ENCODE peak calls at places on chromosomes 4 and X, in five cellular contexts. H is neural progenitor cell, I is IMR-90, A is MM.1S, W is fibroblast of lung. D is an unnamed sample.

GRCh38 chr4:15025693-15026092 is 23.4 kb downstream of the CPEB2 start:
- DNase-seq in H (no peak), W (no peak), A (no peak), I (no peak), D (no peak)

GRCh38 chr4:142809559-142809958 is 36.5 kb downstream of the INPP4B start:
- DNase-seq in A (no peak), W (no peak), H (no peak), I (peak; percentile 42), D (no peak)

GRCh38 chrX:70482300-70482699 is 37.7 kb downstream of the DLG3 start:
- DNase-seq in A (no peak), I (no peak), H (no peak), W (no peak), D (no peak)

GRCh38 chr4:174215936-174216699 is 67.3 kb downstream of the FBXO8 start:
- DNase-seq in A (no peak), I (no peak), H (peak; percentile 61), W (no peak), D (no peak)

GRCh38 chrX:1212532-1212931 is at the start of gene CRLF2:
- DNase-seq in H (no peak), A (peak; percentile 37), W (no peak), I (no peak), D (no peak)

GRCh38 chr4:150149381-150149780 is 71.1 kb downstream of the DCLK2 start:
- DNase-seq in W (peak; percentile 67), A (no peak), I (no peak), H (no peak), D (no peak)

GRCh38 chr4:82360298-82361177 is 13.3 kb downstream of the HNRNPD start:
- DNase-seq in H (peak; percentile 67), A (peak; percentile 24), W (no peak), I (peak; percentile 29), D (no peak)

GRCh38 chrX:1118572-1119199 is 93.8 kb downstream of the CRLF2 start:
- DNase-seq in A (peak; percentile 8), W (no peak), H (no peak), I (no peak), D (no peak)

GRCh38 chr4:88610771-88611170 is 18.5 kb downstream of the HERC3 start:
- DNase-seq in H (no peak), A (no peak), I (peak; percentile 31), W (peak; percentile 90), D (no peak)

GRCh38 chrX:9853307-9853706 is 67.1 kb downstream of the SHROOM2 start:
- DNase-seq in I (no peak), A (no peak), W (no peak), H (no peak), D (no peak)

GRCh38 chr4:163164591-163164990 is 2.1 kb downstream of the NAF1 start:
- DNase-seq in I (no peak), W (peak; percentile 61), H (no peak), A (no peak), D (no peak)

GRCh38 chr4:99417125-99417524 is 18.0 kb downstream of the ADH7 start:
- DNase-seq in A (no peak), W (no peak), I (no peak), H (no peak), D (no peak)

GRCh38 chr4:10575414-10575813 is 109.2 kb downstream of the CLNK start:
- DNase-seq in W (no peak), A (no peak), H (no peak), I (no peak), D (no peak)

GRCh38 chr4:52107336-52107735 is 56.2 kb downstream of the SPATA18 start:
- DNase-seq in A (no peak), W (peak; percentile 70), H (no peak), I (no peak), D (no peak)

GRCh38 chrX:100350704-100351489 is 59.2 kb downstream of the PCDH19 start:
- DNase-seq in A (no peak), W (no peak), H (no peak), I (no peak), D (no peak)

GRCh38 chr4:41362647-41363383 is 106.1 kb downstream of the UCHL1 start:
- DNase-seq in W (peak; percentile 41), H (peak; percentile 65), A (no peak), I (no peak), D (no peak)

GRCh38 chr4:140223056-140223810 is 69.2 kb upstream of the MAML3 start:
- DNase-seq in W (peak; percentile 60), H (no peak), I (peak; percentile 81), A (no peak), D (no peak)

GRCh38 chr4:95506264-95506663 is 42.5 kb downstream of the UNC5C start:
- DNase-seq in I (peak; percentile 12), H (no peak), W (peak; percentile 94), A (no peak), D (no peak)

GRCh38 chrX:68571292-68572256 is 72.7 kb downstream of the YIPF6 start:
- DNase-seq in H (no peak), A (no peak), I (peak; percentile 80), W (peak; percentile 82), D (no peak)

GRCh38 chr4:173524218-173525117 is 5.6 kb downstream of the HAND2 start:
- DNase-seq in H (no peak), I (no peak), W (no peak), A (no peak), D (no peak)

GRCh38 chrX:40102393-40103381 is 4.9 kb upstream of the BCOR start:
- DNase-seq in H (peak; percentile 65), A (no peak), W (no peak), I (no peak), D (no peak)

GRCh38 chr4:144710526-144710912 is 64.6 kb downstream of the HHIP start:
- DNase-seq in A (no peak), H (no peak), W (no peak), I (no peak), D (no peak)

GRCh38 chr4:158825443-158826036 is 56.7 kb downstream of the FNIP2 start:
- DNase-seq in I (no peak), H (no peak), W (no peak), A (no peak), D (no peak)

GRCh38 chr4:158827475-158828085 is 58.8 kb downstream of the FNIP2 start:
- DNase-seq in I (no peak), W (no peak), A (no peak), H (no peak), D (no peak)

GRCh38 chr4:158826057-158826456 is 57.2 kb downstream of the FNIP2 start:
- DNase-seq in H (no peak), I (peak; percentile 26), W (peak; percentile 50), A (peak; percentile 82), D (no peak)

GRCh38 chr4:158824425-158825274 is 55.8 kb downstream of the FNIP2 start:
- DNase-seq in W (peak; percentile 89), A (no peak), H (no peak), I (peak; percentile 17), D (no peak)

DNA sequence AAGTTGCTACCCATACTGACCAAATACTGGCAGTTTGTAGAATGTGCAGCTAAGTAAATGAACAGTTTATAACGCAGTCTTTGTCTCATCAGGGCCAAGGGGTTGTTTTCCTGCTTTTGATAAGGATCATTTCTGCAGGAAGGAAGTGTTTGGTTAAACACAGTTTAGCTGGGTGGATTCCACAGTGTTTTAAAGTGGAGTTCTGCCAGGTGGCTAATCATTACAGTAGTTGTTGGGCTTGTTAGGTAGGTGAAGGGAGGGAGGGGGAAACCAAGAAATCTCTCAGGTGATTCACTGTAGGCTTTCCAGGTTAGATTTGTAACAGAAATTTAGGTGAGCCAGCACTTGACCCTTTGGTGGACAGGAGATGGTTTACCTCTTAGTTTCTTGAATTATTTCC is 58.1 kb downstream of the FNIP2 start:
- DNase-seq in I (no peak), W (peak; percentile 44), A (no peak), H (no peak), D (peak; percentile 86)
- H3K9ac ChIP-seq in I (no peak overlapping the region), W (no peak overlapping the region), A (no peak overlapping the region), H (no peak overlapping the region), D (no peak overlapping the region)

DNA sequence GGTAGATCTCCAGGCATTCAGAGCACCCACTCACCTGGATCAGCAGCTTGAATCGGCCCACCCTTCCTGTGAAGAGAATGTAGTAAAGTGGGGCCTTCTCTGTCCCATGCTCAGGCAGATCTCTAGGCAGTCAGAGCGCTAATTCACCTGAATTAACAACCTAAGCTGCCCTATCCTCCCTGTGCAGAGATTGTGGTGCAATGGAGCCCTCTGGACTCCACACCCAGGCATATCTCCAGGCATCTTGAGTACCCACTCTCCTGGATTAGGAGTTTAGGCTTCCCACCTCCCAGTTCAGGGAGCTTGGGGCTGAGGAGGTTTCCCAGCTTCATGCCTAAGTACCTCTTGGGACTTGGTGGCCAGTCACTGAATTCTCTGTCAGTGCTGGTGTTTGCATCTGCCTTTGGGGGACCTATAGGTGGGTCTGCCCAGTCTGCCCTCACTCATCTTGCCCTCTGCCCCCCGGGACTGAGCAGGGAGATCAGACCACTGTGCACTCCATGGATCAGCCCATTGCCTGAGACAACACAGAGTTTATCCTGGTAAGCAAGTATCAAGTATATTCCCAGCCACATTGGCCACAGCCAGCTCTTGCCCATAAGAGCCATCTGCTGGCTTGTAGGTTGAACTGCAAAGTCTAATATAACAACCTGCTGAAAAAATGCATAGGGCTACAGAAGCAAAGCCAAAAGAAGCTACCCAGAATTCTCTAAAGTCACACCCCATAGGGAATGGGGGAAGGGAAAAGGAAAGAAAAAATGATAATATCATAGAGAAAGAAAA is 372.9 kb downstream of the KLHL13 start:
- DNase-seq in W (no peak), A (peak; percentile 20), H (peak; percentile 40), I (peak; percentile 1), D (no peak)
- TF ChIP-seq CTCF in W (no peak), A (peak; percentile 38), H (peak; percentile 49), I (peak; percentile 19), D (peak; percentile 20)

GRCh38 chrX:123072686-123073385 is 111.2 kb upstream of the GRIA3 start:
- DNase-seq in I (no peak), H (no peak), W (no peak), A (no peak), D (no peak)
- H3K4me3 ChIP-seq in I (no peak overlapping the region), H (no peak overlapping the region), W (no peak overlapping the region), A (no peak overlapping the region), D (no peak overlapping the region)

DNA sequence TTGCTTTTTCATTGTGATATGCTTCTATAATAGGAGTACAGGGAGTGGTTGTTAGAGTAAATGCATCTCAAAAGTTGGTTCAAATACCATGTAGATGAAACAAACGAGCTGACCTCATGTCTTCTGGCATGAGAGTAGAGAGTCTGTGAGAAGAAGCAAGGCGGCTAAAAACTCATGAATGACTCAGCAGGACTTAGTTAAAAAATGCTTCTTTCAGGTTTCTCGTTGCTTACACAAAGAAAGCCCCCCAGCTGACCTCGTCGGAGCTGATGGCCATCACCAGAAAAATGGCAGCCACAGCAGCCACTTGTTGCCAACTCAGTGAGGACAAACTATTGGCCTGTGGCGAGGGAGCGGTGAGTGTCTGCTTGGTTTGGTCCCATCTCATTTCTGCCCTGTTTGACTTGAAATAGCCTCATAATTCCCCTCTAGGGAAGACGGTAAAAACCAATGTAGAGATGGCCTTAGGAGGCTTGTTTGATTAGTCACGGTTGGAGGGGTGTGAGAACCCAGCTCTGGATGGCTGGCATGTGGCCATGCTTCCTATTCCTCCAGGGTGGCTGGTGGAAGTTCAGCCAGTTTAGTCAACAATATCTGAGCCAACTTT is 14.5 kb downstream of the AFP start:
- DNase-seq in A (no peak), H (peak; percentile 25), I (peak; percentile 89), W (peak; percentile 98), D (no peak)
- H3K9ac ChIP-seq in A (no peak overlapping the region), H (no peak overlapping the region), I (no peak overlapping the region), W (no peak overlapping the region), D (no peak overlapping the region)

D was measured in colonic mucosa.